ENCODE peak calls at places on chromosomes 11 and 22, in four cellular contexts. One of them, this sample, is unnamed. For H3K4me1, the result is how much of the 10 kb centered on the place peaks cover.

GRCh38 chr22:16960220-16960883 is 47.7 kb downstream of the GAB4 start:
- DNase-seq in GM23338: no peak
- DNase-seq in neural progenitor cell: no peak
- DNase-seq in HCT116: no peak
- DNase-seq in this sample: no peak

GRCh38 chr11:126716456-126717083 is 284.0 kb downstream of the KIRREL3 start:
- DNase-seq in neural progenitor cell: peak
- DNase-seq in GM23338: peak
- DNase-seq in HCT116: peak
- DNase-seq in this sample: peak

GRCh38 chr11:100715163-100715792 is 28.2 kb downstream of the ARHGAP42 start:
- DNase-seq in neural progenitor cell: no peak
- DNase-seq in HCT116: no peak
- DNase-seq in GM23338: no peak
- DNase-seq in this sample: no peak

GRCh38 chr11:68372114-68372513 is 59.7 kb downstream of the LRP5 start:
- DNase-seq in HCT116: no peak
- DNase-seq in neural progenitor cell: no peak
- DNase-seq in GM23338: no peak
- DNase-seq in this sample: no peak

GRCh38 chr11:285894-286220 is 3.1 kb upstream of the PGGHG start:
- DNase-seq in GM23338: no peak
- DNase-seq in HCT116: no peak
- DNase-seq in neural progenitor cell: peak
- DNase-seq in this sample: no peak

GRCh38 chr11:8102965-8103364 is 22.0 kb downstream of the TUB start:
- DNase-seq in neural progenitor cell: no peak
- DNase-seq in HCT116: no peak
- DNase-seq in GM23338: no peak
- DNase-seq in this sample: no peak

GRCh38 chr11:12704049-12704448 is 29.8 kb downstream of the TEAD1 start:
- DNase-seq in GM23338: no peak
- DNase-seq in neural progenitor cell: no peak
- DNase-seq in HCT116: no peak
- DNase-seq in this sample: no peak

GRCh38 chr11:62560566-62561103 is 13.1 kb downstream of the EEF1G start:
- DNase-seq in GM23338: peak
- DNase-seq in HCT116: peak
- DNase-seq in neural progenitor cell: peak
- DNase-seq in this sample: peak

GRCh38 chr11:82719316-82719715 is 14.3 kb downstream of the FAM181B start:
- DNase-seq in neural progenitor cell: peak
- DNase-seq in HCT116: no peak
- DNase-seq in GM23338: no peak
- DNase-seq in this sample: no peak

GRCh38 chr11:2533642-2534115 is 88.9 kb downstream of the KCNQ1 start:
- DNase-seq in HCT116: peak
- DNase-seq in GM23338: peak
- DNase-seq in neural progenitor cell: peak
- DNase-seq in this sample: peak

GRCh38 chr11:62905286-62905685 is 15.9 kb downstream of the CHRM1 start:
- DNase-seq in HCT116: no peak
- DNase-seq in GM23338: no peak
- DNase-seq in neural progenitor cell: no peak
- DNase-seq in this sample: no peak

GRCh38 chr11:75380716-75381420 is 18.4 kb upstream of the RPS3 start:
- DNase-seq in HCT116: no peak
- DNase-seq in GM23338: no peak
- DNase-seq in neural progenitor cell: no peak
- DNase-seq in this sample: no peak

GRCh38 chr11:84583106-84583505 is 1044.0 kb downstream of the DLG2 start:
- DNase-seq in HCT116: no peak
- DNase-seq in GM23338: no peak
- DNase-seq in neural progenitor cell: no peak
- DNase-seq in this sample: no peak

GRCh38 chr22:37161442-37161841 is 11.7 kb upstream of the IL2RB start:
- DNase-seq in neural progenitor cell: no peak
- DNase-seq in GM23338: peak
- DNase-seq in HCT116: peak
- DNase-seq in this sample: peak

GRCh38 chr11:64057890-64058289 is 22.2 kb downstream of the FLRT1 start:
- DNase-seq in neural progenitor cell: no peak
- DNase-seq in HCT116: no peak
- DNase-seq in GM23338: no peak
- DNase-seq in this sample: no peak

GRCh38 chr11:27171391-27171790 is 130.8 kb downstream of the BBOX1 start:
- DNase-seq in GM23338: no peak
- DNase-seq in neural progenitor cell: no peak
- DNase-seq in HCT116: no peak
- DNase-seq in this sample: peak

GRCh38 chr11:112612283-112612849 is 348.9 kb upstream of the NCAM1 start:
- DNase-seq in GM23338: peak
- DNase-seq in neural progenitor cell: peak
- DNase-seq in HCT116: peak
- DNase-seq in this sample: no peak

GRCh38 chr11:75565221-75565814 is 3.3 kb downstream of the SERPINH1 start:
- DNase-seq in HCT116: no peak
- DNase-seq in neural progenitor cell: no peak
- DNase-seq in GM23338: no peak
- DNase-seq in this sample: peak

GRCh38 chr11:66902486-66903177 is 45.8 kb downstream of the LRFN4 start:
- DNase-seq in neural progenitor cell: no peak
- DNase-seq in GM23338: no peak
- DNase-seq in HCT116: no peak
- DNase-seq in this sample: no peak
- TF ChIP-seq EZH2 in neural progenitor cell: no peak
- TF ChIP-seq EZH2 in GM23338: no peak
- TF ChIP-seq EZH2 in HCT116: no peak
- TF ChIP-seq EZH2 in this sample: no peak

GRCh38 chr11:117818036-117818858 is 6.3 kb downstream of the FXYD2 start:
- DNase-seq in neural progenitor cell: no peak
- DNase-seq in HCT116: no peak
- DNase-seq in GM23338: no peak
- DNase-seq in this sample: no peak
- H3K4me1 ChIP-seq in neural progenitor cell: under half
- H3K4me1 ChIP-seq in HCT116: under half
- H3K4me1 ChIP-seq in GM23338: under half
- H3K4me1 ChIP-seq in this sample: under half

DNA sequence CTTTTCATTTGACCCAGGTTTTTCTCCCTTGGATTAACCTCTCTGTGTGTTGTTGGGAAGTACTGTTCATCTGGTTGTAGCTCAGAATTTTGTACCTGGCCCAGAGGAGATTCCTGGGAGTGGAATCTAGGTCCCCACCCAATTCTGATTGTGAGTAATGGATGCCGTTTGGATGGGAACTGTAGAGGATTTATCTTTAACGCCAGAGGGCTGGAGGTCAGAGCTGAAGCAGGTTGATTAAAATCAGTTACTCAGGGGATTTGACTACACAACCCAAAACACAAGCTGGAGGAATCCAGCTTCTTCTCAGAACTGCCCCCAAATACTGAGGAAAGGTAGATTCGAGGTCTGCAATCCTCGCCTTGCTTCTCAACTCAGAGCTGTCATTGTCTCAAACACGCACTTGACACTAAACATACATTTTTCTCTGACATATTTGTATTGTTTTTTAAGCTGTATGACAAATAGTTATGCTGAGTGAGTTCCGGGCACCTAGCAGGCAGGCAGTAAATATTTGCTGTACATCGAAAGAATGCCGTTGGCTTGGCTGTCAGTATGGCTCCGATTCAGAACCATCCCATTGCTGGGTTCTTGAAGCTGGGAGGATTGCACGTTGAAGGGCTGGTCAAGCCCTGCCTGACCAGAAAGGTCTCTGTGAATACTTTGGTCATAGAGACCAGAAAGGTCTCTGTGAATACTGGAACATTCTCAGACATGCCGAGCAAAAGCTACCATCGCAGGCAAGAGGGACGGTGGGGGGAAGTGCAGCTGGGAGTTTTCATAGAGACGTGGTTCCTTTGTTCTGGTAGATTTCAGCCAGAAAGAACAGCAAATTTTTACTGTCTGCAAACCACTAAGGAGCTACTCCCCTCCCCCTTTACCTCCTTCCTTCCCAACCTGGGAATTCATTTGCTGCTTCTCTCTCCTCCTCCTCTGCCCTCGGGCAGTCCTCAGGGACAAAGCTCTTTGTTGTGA is 202.0 kb upstream of the SORL1-AS1 start:
- DNase-seq in GM23338: no peak
- DNase-seq in neural progenitor cell: no peak
- DNase-seq in HCT116: no peak
- DNase-seq in this sample: peak
- TF ChIP-seq EZH2phosphoT487 in GM23338: no peak
- TF ChIP-seq EZH2phosphoT487 in neural progenitor cell: no peak
- TF ChIP-seq EZH2phosphoT487 in HCT116: no peak
- TF ChIP-seq EZH2phosphoT487 in this sample: no peak

GRCh38 chr11:43582024-43582836 is 98.3 kb upstream of the HSD17B12 start:
- DNase-seq in HCT116: no peak
- DNase-seq in GM23338: peak
- DNase-seq in neural progenitor cell: no peak
- DNase-seq in this sample: peak
- TF ChIP-seq EZH2 in HCT116: no peak
- TF ChIP-seq EZH2 in GM23338: peak
- TF ChIP-seq EZH2 in neural progenitor cell: peak
- TF ChIP-seq EZH2 in this sample: peak

GRCh38 chr11:117973446-117973922 is 12.7 kb upstream of the IL10RA start:
- DNase-seq in neural progenitor cell: no peak
- DNase-seq in GM23338: no peak
- DNase-seq in HCT116: no peak
- DNase-seq in this sample: no peak

GRCh38 chr11:117972589-117973445 is 13.4 kb upstream of the IL10RA start:
- DNase-seq in neural progenitor cell: no peak
- DNase-seq in HCT116: no peak
- DNase-seq in GM23338: no peak
- DNase-seq in this sample: no peak

GRCh38 chr11:117970400-117971024 is 15.7 kb upstream of the IL10RA start:
- DNase-seq in GM23338: no peak
- DNase-seq in HCT116: no peak
- DNase-seq in neural progenitor cell: no peak
- DNase-seq in this sample: no peak

GRCh38 chr11:117969160-117969991 is 16.8 kb upstream of the IL10RA start:
- DNase-seq in neural progenitor cell: no peak
- DNase-seq in GM23338: no peak
- DNase-seq in HCT116: no peak
- DNase-seq in this sample: no peak

DNA sequence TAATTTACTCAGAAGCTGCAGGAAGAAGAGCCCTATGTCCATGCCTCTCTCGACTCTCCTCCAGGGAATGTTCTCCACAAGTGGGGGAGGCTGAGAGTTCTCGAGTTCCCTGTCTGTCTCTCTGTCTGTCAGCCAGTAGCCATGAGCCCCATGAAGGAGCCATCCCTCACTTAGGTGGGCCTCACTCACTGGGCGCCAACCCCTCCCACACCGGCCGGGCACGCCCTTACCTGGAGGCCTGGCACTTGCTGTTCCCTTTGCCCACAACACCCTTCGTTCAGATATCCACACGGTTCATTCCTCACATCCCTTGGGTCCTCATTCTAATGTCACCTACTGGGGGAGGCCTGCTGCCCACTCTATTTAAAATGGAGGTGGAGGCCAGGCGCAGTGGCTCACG is 14.2 kb upstream of the IL10RA start:
- DNase-seq in HCT116: no peak
- DNase-seq in neural progenitor cell: no peak
- DNase-seq in GM23338: no peak
- DNase-seq in this sample: no peak
- H3K4me1 ChIP-seq in HCT116: under half
- H3K4me1 ChIP-seq in neural progenitor cell: under half
- H3K4me1 ChIP-seq in GM23338: under half
- H3K4me1 ChIP-seq in this sample: under half